ENCODE peak calls at places on chromosomes 12 and 14, in eight cellular contexts. One of them, this sample, is unnamed.

GRCh38 chr12:21615441-21615840 is 10.8 kb upstream of the GYS2 start:
- DNase-seq in amniotic stem cell: no peak
- DNase-seq in Right ventricle myocardium superior: no peak
- DNase-seq in pons: no peak
- DNase-seq in stimulated activated CD8-positive, alpha-beta memory T cell treated with anti-CD3 and anti-CD28 coated beads, Interleukin-7, amount 100 ng/mL, for 24 hours: no peak
- DNase-seq in fibroblast of pulmonary artery: peak
- DNase-seq in H7: no peak
- DNase-seq in stimulated activated naive CD8-positive, alpha-beta T cell treated with anti-CD3 and anti-CD28 coated beads, Interleukin-15, amount 100 ng/mL, for 72 hours: peak
- DNase-seq in this sample: peak

GRCh38 chr14:22375321-22375930 is 213.6 kb downstream of the DAD1 start:
- DNase-seq in pons: peak
- DNase-seq in H7: peak
- DNase-seq in Right ventricle myocardium superior: no peak
- DNase-seq in stimulated activated CD8-positive, alpha-beta memory T cell treated with anti-CD3 and anti-CD28 coated beads, Interleukin-7, amount 100 ng/mL, for 24 hours: no peak
- DNase-seq in fibroblast of pulmonary artery: peak
- DNase-seq in amniotic stem cell: no peak
- DNase-seq in stimulated activated naive CD8-positive, alpha-beta T cell treated with anti-CD3 and anti-CD28 coated beads, Interleukin-15, amount 100 ng/mL, for 72 hours: no peak
- DNase-seq in this sample: peak

GRCh38 chr14:37596790-37597189 is 1.4 kb downstream of the TTC6 start:
- DNase-seq in pons: no peak
- DNase-seq in fibroblast of pulmonary artery: no peak
- DNase-seq in stimulated activated naive CD8-positive, alpha-beta T cell treated with anti-CD3 and anti-CD28 coated beads, Interleukin-15, amount 100 ng/mL, for 72 hours: no peak
- DNase-seq in Right ventricle myocardium superior: no peak
- DNase-seq in stimulated activated CD8-positive, alpha-beta memory T cell treated with anti-CD3 and anti-CD28 coated beads, Interleukin-7, amount 100 ng/mL, for 24 hours: no peak
- DNase-seq in amniotic stem cell: no peak
- DNase-seq in H7: no peak
- DNase-seq in this sample: no peak

GRCh38 chr14:77206877-77207389 is 25.3 kb downstream of the TMEM63C start:
- DNase-seq in amniotic stem cell: no peak
- DNase-seq in fibroblast of pulmonary artery: no peak
- DNase-seq in H7: no peak
- DNase-seq in pons: no peak
- DNase-seq in Right ventricle myocardium superior: no peak
- DNase-seq in stimulated activated CD8-positive, alpha-beta memory T cell treated with anti-CD3 and anti-CD28 coated beads, Interleukin-7, amount 100 ng/mL, for 24 hours: no peak
- DNase-seq in stimulated activated naive CD8-positive, alpha-beta T cell treated with anti-CD3 and anti-CD28 coated beads, Interleukin-15, amount 100 ng/mL, for 72 hours: no peak
- DNase-seq in this sample: no peak

GRCh38 chr12:91040356-91040755 is 17.5 kb downstream of the KERA start:
- DNase-seq in fibroblast of pulmonary artery: no peak
- DNase-seq in stimulated activated CD8-positive, alpha-beta memory T cell treated with anti-CD3 and anti-CD28 coated beads, Interleukin-7, amount 100 ng/mL, for 24 hours: no peak
- DNase-seq in Right ventricle myocardium superior: no peak
- DNase-seq in amniotic stem cell: no peak
- DNase-seq in H7: no peak
- DNase-seq in pons: no peak
- DNase-seq in stimulated activated naive CD8-positive, alpha-beta T cell treated with anti-CD3 and anti-CD28 coated beads, Interleukin-15, amount 100 ng/mL, for 72 hours: no peak
- DNase-seq in this sample: peak

GRCh38 chr12:26906704-26907103 is 31.1 kb downstream of the INTS13 start:
- DNase-seq in Right ventricle myocardium superior: no peak
- DNase-seq in stimulated activated CD8-positive, alpha-beta memory T cell treated with anti-CD3 and anti-CD28 coated beads, Interleukin-7, amount 100 ng/mL, for 24 hours: no peak
- DNase-seq in pons: no peak
- DNase-seq in H7: no peak
- DNase-seq in stimulated activated naive CD8-positive, alpha-beta T cell treated with anti-CD3 and anti-CD28 coated beads, Interleukin-15, amount 100 ng/mL, for 72 hours: no peak
- DNase-seq in amniotic stem cell: no peak
- DNase-seq in fibroblast of pulmonary artery: no peak
- DNase-seq in this sample: no peak

GRCh38 chr12:41304526-41304925 is 116.4 kb downstream of the PDZRN4 start:
- DNase-seq in fibroblast of pulmonary artery: peak
- DNase-seq in stimulated activated CD8-positive, alpha-beta memory T cell treated with anti-CD3 and anti-CD28 coated beads, Interleukin-7, amount 100 ng/mL, for 24 hours: no peak
- DNase-seq in pons: no peak
- DNase-seq in amniotic stem cell: no peak
- DNase-seq in H7: no peak
- DNase-seq in Right ventricle myocardium superior: no peak
- DNase-seq in stimulated activated naive CD8-positive, alpha-beta T cell treated with anti-CD3 and anti-CD28 coated beads, Interleukin-15, amount 100 ng/mL, for 72 hours: no peak
- DNase-seq in this sample: no peak

GRCh38 chr12:79936670-79937069 is 1.8 kb upstream of the PPP1R12A start:
- DNase-seq in pons: no peak
- DNase-seq in stimulated activated naive CD8-positive, alpha-beta T cell treated with anti-CD3 and anti-CD28 coated beads, Interleukin-15, amount 100 ng/mL, for 72 hours: no peak
- DNase-seq in Right ventricle myocardium superior: no peak
- DNase-seq in stimulated activated CD8-positive, alpha-beta memory T cell treated with anti-CD3 and anti-CD28 coated beads, Interleukin-7, amount 100 ng/mL, for 24 hours: no peak
- DNase-seq in amniotic stem cell: no peak
- DNase-seq in fibroblast of pulmonary artery: no peak
- DNase-seq in H7: no peak
- DNase-seq in this sample: no peak

GRCh38 chr12:46830731-46831334 is 5.0 kb upstream of the SLC38A4 start:
- DNase-seq in H7: peak
- DNase-seq in stimulated activated CD8-positive, alpha-beta memory T cell treated with anti-CD3 and anti-CD28 coated beads, Interleukin-7, amount 100 ng/mL, for 24 hours: no peak
- DNase-seq in amniotic stem cell: no peak
- DNase-seq in pons: no peak
- DNase-seq in Right ventricle myocardium superior: no peak
- DNase-seq in fibroblast of pulmonary artery: no peak
- DNase-seq in stimulated activated naive CD8-positive, alpha-beta T cell treated with anti-CD3 and anti-CD28 coated beads, Interleukin-15, amount 100 ng/mL, for 72 hours: no peak
- DNase-seq in this sample: peak

GRCh38 chr12:111434680-111435338 is 29.1 kb downstream of the SH2B3 start:
- DNase-seq in H7: no peak
- DNase-seq in amniotic stem cell: no peak
- DNase-seq in pons: peak
- DNase-seq in Right ventricle myocardium superior: peak
- DNase-seq in stimulated activated CD8-positive, alpha-beta memory T cell treated with anti-CD3 and anti-CD28 coated beads, Interleukin-7, amount 100 ng/mL, for 24 hours: peak
- DNase-seq in fibroblast of pulmonary artery: peak
- DNase-seq in stimulated activated naive CD8-positive, alpha-beta T cell treated with anti-CD3 and anti-CD28 coated beads, Interleukin-15, amount 100 ng/mL, for 72 hours: peak
- DNase-seq in this sample: peak

GRCh38 chr12:11580125-11580751 is 69.2 kb upstream of the ETV6 start:
- DNase-seq in stimulated activated naive CD8-positive, alpha-beta T cell treated with anti-CD3 and anti-CD28 coated beads, Interleukin-15, amount 100 ng/mL, for 72 hours: no peak
- DNase-seq in H7: no peak
- DNase-seq in stimulated activated CD8-positive, alpha-beta memory T cell treated with anti-CD3 and anti-CD28 coated beads, Interleukin-7, amount 100 ng/mL, for 24 hours: no peak
- DNase-seq in fibroblast of pulmonary artery: peak
- DNase-seq in pons: peak
- DNase-seq in amniotic stem cell: peak
- DNase-seq in Right ventricle myocardium superior: no peak
- DNase-seq in this sample: peak

GRCh38 chr12:32223941-32224340 is 117.3 kb downstream of the BICD1 start:
- DNase-seq in stimulated activated CD8-positive, alpha-beta memory T cell treated with anti-CD3 and anti-CD28 coated beads, Interleukin-7, amount 100 ng/mL, for 24 hours: no peak
- DNase-seq in Right ventricle myocardium superior: no peak
- DNase-seq in fibroblast of pulmonary artery: no peak
- DNase-seq in H7: no peak
- DNase-seq in pons: no peak
- DNase-seq in stimulated activated naive CD8-positive, alpha-beta T cell treated with anti-CD3 and anti-CD28 coated beads, Interleukin-15, amount 100 ng/mL, for 72 hours: no peak
- DNase-seq in amniotic stem cell: no peak
- DNase-seq in this sample: no peak

GRCh38 chr12:107642240-107642639 is 43.4 kb upstream of the PWP1 start:
- DNase-seq in amniotic stem cell: no peak
- DNase-seq in Right ventricle myocardium superior: no peak
- DNase-seq in stimulated activated CD8-positive, alpha-beta memory T cell treated with anti-CD3 and anti-CD28 coated beads, Interleukin-7, amount 100 ng/mL, for 24 hours: no peak
- DNase-seq in pons: no peak
- DNase-seq in fibroblast of pulmonary artery: no peak
- DNase-seq in stimulated activated naive CD8-positive, alpha-beta T cell treated with anti-CD3 and anti-CD28 coated beads, Interleukin-15, amount 100 ng/mL, for 72 hours: no peak
- DNase-seq in H7: no peak
- DNase-seq in this sample: no peak

GRCh38 chr14:52873096-52873495 is 77.8 kb downstream of the FERMT2 start:
- DNase-seq in fibroblast of pulmonary artery: no peak
- DNase-seq in stimulated activated CD8-positive, alpha-beta memory T cell treated with anti-CD3 and anti-CD28 coated beads, Interleukin-7, amount 100 ng/mL, for 24 hours: no peak
- DNase-seq in amniotic stem cell: no peak
- DNase-seq in Right ventricle myocardium superior: no peak
- DNase-seq in stimulated activated naive CD8-positive, alpha-beta T cell treated with anti-CD3 and anti-CD28 coated beads, Interleukin-15, amount 100 ng/mL, for 72 hours: no peak
- DNase-seq in H7: peak
- DNase-seq in pons: no peak
- DNase-seq in this sample: no peak

GRCh38 chr12:8912910-8913309 is 1.4 kb upstream of the PHC1 start:
- DNase-seq in stimulated activated CD8-positive, alpha-beta memory T cell treated with anti-CD3 and anti-CD28 coated beads, Interleukin-7, amount 100 ng/mL, for 24 hours: no peak
- DNase-seq in Right ventricle myocardium superior: no peak
- DNase-seq in amniotic stem cell: no peak
- DNase-seq in fibroblast of pulmonary artery: no peak
- DNase-seq in H7: peak
- DNase-seq in stimulated activated naive CD8-positive, alpha-beta T cell treated with anti-CD3 and anti-CD28 coated beads, Interleukin-15, amount 100 ng/mL, for 72 hours: peak
- DNase-seq in pons: no peak
- DNase-seq in this sample: peak

GRCh38 chr12:17982556-17982955 is 107.4 kb downstream of the RERGL start:
- DNase-seq in fibroblast of pulmonary artery: no peak
- DNase-seq in H7: no peak
- DNase-seq in pons: no peak
- DNase-seq in stimulated activated CD8-positive, alpha-beta memory T cell treated with anti-CD3 and anti-CD28 coated beads, Interleukin-7, amount 100 ng/mL, for 24 hours: no peak
- DNase-seq in Right ventricle myocardium superior: no peak
- DNase-seq in amniotic stem cell: no peak
- DNase-seq in stimulated activated naive CD8-positive, alpha-beta T cell treated with anti-CD3 and anti-CD28 coated beads, Interleukin-15, amount 100 ng/mL, for 72 hours: no peak
- DNase-seq in this sample: no peak

GRCh38 chr14:96362071-96362964 is 823 bp downstream of the ATG2B start:
- DNase-seq in stimulated activated naive CD8-positive, alpha-beta T cell treated with anti-CD3 and anti-CD28 coated beads, Interleukin-15, amount 100 ng/mL, for 72 hours: peak
- DNase-seq in stimulated activated CD8-positive, alpha-beta memory T cell treated with anti-CD3 and anti-CD28 coated beads, Interleukin-7, amount 100 ng/mL, for 24 hours: peak
- DNase-seq in fibroblast of pulmonary artery: peak
- DNase-seq in pons: peak
- DNase-seq in H7: peak
- DNase-seq in amniotic stem cell: no peak
- DNase-seq in Right ventricle myocardium superior: no peak
- DNase-seq in this sample: peak

GRCh38 chr14:68552075-68552474 is 240.8 kb downstream of the ZFP36L1 start:
- DNase-seq in Right ventricle myocardium superior: no peak
- DNase-seq in fibroblast of pulmonary artery: no peak
- DNase-seq in amniotic stem cell: no peak
- DNase-seq in H7: no peak
- DNase-seq in stimulated activated CD8-positive, alpha-beta memory T cell treated with anti-CD3 and anti-CD28 coated beads, Interleukin-7, amount 100 ng/mL, for 24 hours: no peak
- DNase-seq in stimulated activated naive CD8-positive, alpha-beta T cell treated with anti-CD3 and anti-CD28 coated beads, Interleukin-15, amount 100 ng/mL, for 72 hours: no peak
- DNase-seq in pons: no peak
- DNase-seq in this sample: no peak

GRCh38 chr12:132018193-132018916 is 68.6 kb downstream of the EP400 start:
- DNase-seq in pons: no peak
- DNase-seq in Right ventricle myocardium superior: no peak
- DNase-seq in stimulated activated naive CD8-positive, alpha-beta T cell treated with anti-CD3 and anti-CD28 coated beads, Interleukin-15, amount 100 ng/mL, for 72 hours: no peak
- DNase-seq in H7: no peak
- DNase-seq in fibroblast of pulmonary artery: no peak
- DNase-seq in amniotic stem cell: no peak
- DNase-seq in stimulated activated CD8-positive, alpha-beta memory T cell treated with anti-CD3 and anti-CD28 coated beads, Interleukin-7, amount 100 ng/mL, for 24 hours: no peak
- DNase-seq in this sample: peak

GRCh38 chr14:33229269-33229924 is 290.7 kb downstream of the NPAS3 start:
- DNase-seq in H7: no peak
- DNase-seq in stimulated activated CD8-positive, alpha-beta memory T cell treated with anti-CD3 and anti-CD28 coated beads, Interleukin-7, amount 100 ng/mL, for 24 hours: no peak
- DNase-seq in pons: peak
- DNase-seq in fibroblast of pulmonary artery: peak
- DNase-seq in Right ventricle myocardium superior: no peak
- DNase-seq in stimulated activated naive CD8-positive, alpha-beta T cell treated with anti-CD3 and anti-CD28 coated beads, Interleukin-15, amount 100 ng/mL, for 72 hours: no peak
- DNase-seq in amniotic stem cell: no peak
- DNase-seq in this sample: peak

GRCh38 chr12:98182791-98183190 is 332.6 kb upstream of the TMPO start:
- DNase-seq in fibroblast of pulmonary artery: no peak
- DNase-seq in stimulated activated CD8-positive, alpha-beta memory T cell treated with anti-CD3 and anti-CD28 coated beads, Interleukin-7, amount 100 ng/mL, for 24 hours: no peak
- DNase-seq in H7: no peak
- DNase-seq in stimulated activated naive CD8-positive, alpha-beta T cell treated with anti-CD3 and anti-CD28 coated beads, Interleukin-15, amount 100 ng/mL, for 72 hours: no peak
- DNase-seq in amniotic stem cell: no peak
- DNase-seq in Right ventricle myocardium superior: no peak
- DNase-seq in pons: no peak
- DNase-seq in this sample: no peak

GRCh38 chr14:58414845-58415244 is 12.5 kb downstream of the TIMM9 start:
- DNase-seq in stimulated activated naive CD8-positive, alpha-beta T cell treated with anti-CD3 and anti-CD28 coated beads, Interleukin-15, amount 100 ng/mL, for 72 hours: no peak
- DNase-seq in amniotic stem cell: no peak
- DNase-seq in pons: no peak
- DNase-seq in stimulated activated CD8-positive, alpha-beta memory T cell treated with anti-CD3 and anti-CD28 coated beads, Interleukin-7, amount 100 ng/mL, for 24 hours: no peak
- DNase-seq in fibroblast of pulmonary artery: peak
- DNase-seq in H7: peak
- DNase-seq in Right ventricle myocardium superior: no peak
- DNase-seq in this sample: no peak

GRCh38 chr14:41505491-41505890 is 101.2 kb upstream of the LRFN5 start:
- DNase-seq in Right ventricle myocardium superior: no peak
- DNase-seq in amniotic stem cell: no peak
- DNase-seq in pons: no peak
- DNase-seq in stimulated activated naive CD8-positive, alpha-beta T cell treated with anti-CD3 and anti-CD28 coated beads, Interleukin-15, amount 100 ng/mL, for 72 hours: no peak
- DNase-seq in H7: peak
- DNase-seq in stimulated activated CD8-positive, alpha-beta memory T cell treated with anti-CD3 and anti-CD28 coated beads, Interleukin-7, amount 100 ng/mL, for 24 hours: no peak
- DNase-seq in fibroblast of pulmonary artery: peak
- DNase-seq in this sample: no peak

GRCh38 chr14:24095196-24096068 is 1.3 kb downstream of the PCK2 start:
- DNase-seq in stimulated activated naive CD8-positive, alpha-beta T cell treated with anti-CD3 and anti-CD28 coated beads, Interleukin-15, amount 100 ng/mL, for 72 hours: peak
- DNase-seq in pons: peak
- DNase-seq in H7: peak
- DNase-seq in Right ventricle myocardium superior: peak
- DNase-seq in fibroblast of pulmonary artery: peak
- DNase-seq in stimulated activated CD8-positive, alpha-beta memory T cell treated with anti-CD3 and anti-CD28 coated beads, Interleukin-7, amount 100 ng/mL, for 24 hours: peak
- DNase-seq in amniotic stem cell: no peak
- DNase-seq in this sample: peak

GRCh38 chr12:27999970-28000369 is 27.4 kb upstream of the PTHLH start:
- DNase-seq in Right ventricle myocardium superior: no peak
- DNase-seq in stimulated activated naive CD8-positive, alpha-beta T cell treated with anti-CD3 and anti-CD28 coated beads, Interleukin-15, amount 100 ng/mL, for 72 hours: no peak
- DNase-seq in H7: no peak
- DNase-seq in pons: no peak
- DNase-seq in fibroblast of pulmonary artery: no peak
- DNase-seq in stimulated activated CD8-positive, alpha-beta memory T cell treated with anti-CD3 and anti-CD28 coated beads, Interleukin-7, amount 100 ng/mL, for 24 hours: no peak
- DNase-seq in amniotic stem cell: no peak
- DNase-seq in this sample: peak

GRCh38 chr12:78293039-78293686 is 462.5 kb downstream of the NAV3 start:
- DNase-seq in fibroblast of pulmonary artery: peak
- DNase-seq in pons: no peak
- DNase-seq in Right ventricle myocardium superior: no peak
- DNase-seq in stimulated activated naive CD8-positive, alpha-beta T cell treated with anti-CD3 and anti-CD28 coated beads, Interleukin-15, amount 100 ng/mL, for 72 hours: no peak
- DNase-seq in amniotic stem cell: no peak
- DNase-seq in stimulated activated CD8-positive, alpha-beta memory T cell treated with anti-CD3 and anti-CD28 coated beads, Interleukin-7, amount 100 ng/mL, for 24 hours: no peak
- DNase-seq in H7: no peak
- DNase-seq in this sample: peak

GRCh38 chr12:105031061-105031807 is 45.1 kb downstream of the NOPCHAP1 start:
- DNase-seq in pons: no peak
- DNase-seq in fibroblast of pulmonary artery: no peak
- DNase-seq in H7: no peak
- DNase-seq in stimulated activated CD8-positive, alpha-beta memory T cell treated with anti-CD3 and anti-CD28 coated beads, Interleukin-7, amount 100 ng/mL, for 24 hours: no peak
- DNase-seq in stimulated activated naive CD8-positive, alpha-beta T cell treated with anti-CD3 and anti-CD28 coated beads, Interleukin-15, amount 100 ng/mL, for 72 hours: no peak
- DNase-seq in Right ventricle myocardium superior: no peak
- DNase-seq in amniotic stem cell: no peak
- DNase-seq in this sample: no peak

This sample was measured in GM23248.